ENCODE peak calls at places on chromosomes 12 and 14, in ten cellular contexts. I, R, M, O, J, B, X, T, N and A are unnamed samples.

GRCh38 chr14:21428930-21429329 is 27.0 kb downstream of the CHD8 start:
- DNase-seq in B (no peak), I (no peak), R (no peak), X (no peak), M (peak; percentile 3), J (no peak), N (no peak), T (peak; percentile 76), O (peak; percentile 54), A (no peak)

GRCh38 chr14:68784995-68785816 is 7.7 kb downstream of the ZFP36L1 start:
- DNase-seq in N (peak; percentile 87), R (no peak), J (peak; percentile 92), B (peak; percentile 93), O (no peak), I (no peak), X (no peak), T (peak; percentile 27), M (no peak), A (no peak)

GRCh38 chr12:106249411-106250135 is 1.8 kb upstream of the CKAP4 start:
- DNase-seq in I (peak; percentile 11), N (no peak), R (no peak), X (no peak), M (no peak), T (no peak), B (no peak), J (no peak), O (no peak), A (no peak)

GRCh38 chr14:80695869-80696268 is 245.7 kb downstream of the CEP128 start:
- DNase-seq in R (no peak), M (no peak), O (no peak), T (no peak), I (no peak), J (no peak), B (no peak), N (no peak), X (no peak), A (no peak)

GRCh38 chr14:72932893-72933292 is 6.6 kb downstream of the DCAF4 start:
- DNase-seq in B (no peak), N (no peak), X (no peak), I (no peak), M (no peak), J (no peak), R (no peak), T (no peak), O (no peak), A (no peak)

GRCh38 chr12:3751151-3752095 is 1.5 kb downstream of the CRACR2A start:
- DNase-seq in X (no peak), M (no peak), J (no peak), T (no peak), R (no peak), B (no peak), N (no peak), O (no peak), I (no peak), A (no peak)

GRCh38 chr12:125412506-125412905 is 347.3 kb downstream of the AACS start:
- DNase-seq in X (no peak), B (no peak), O (no peak), R (no peak), T (no peak), J (no peak), I (no peak), N (no peak), M (no peak), A (no peak)

GRCh38 chr12:127779301-127780045 is 487.5 kb upstream of the TMEM132C start:
- DNase-seq in T (no peak), R (no peak), J (no peak), B (peak; percentile 28), O (no peak), X (no peak), M (no peak), I (no peak), N (no peak), A (no peak)

GRCh38 chr12:124855275-124855957 is 8.2 kb downstream of the SCARB1 start:
- DNase-seq in J (no peak), T (no peak), X (no peak), B (no peak), N (no peak), M (no peak), I (no peak), R (no peak), O (no peak), A (no peak)

GRCh38 chr14:101781240-101782061 is 19.9 kb downstream of the PPP2R5C start:
- DNase-seq in T (no peak), M (no peak), X (no peak), R (no peak), O (no peak), N (no peak), I (peak; percentile 35), J (peak; percentile 32), B (peak; percentile 20), A (no peak)

GRCh38 chr12:632102-632696 is 31.0 kb downstream of the NINJ2 start:
- DNase-seq in B (peak; percentile 99), J (peak; percentile 81), X (peak; percentile 64), T (peak; percentile 42), I (no peak), R (no peak), N (peak; percentile 98), M (no peak), O (no peak), A (peak; percentile 50)

GRCh38 chr14:103257211-103257962 is 76.7 kb upstream of the EIF5 start:
- DNase-seq in J (peak; percentile 82), X (no peak), N (peak; percentile 63), T (no peak), R (no peak), O (no peak), I (no peak), B (peak; percentile 63), M (no peak), A (peak; percentile 79)

GRCh38 chr12:16606936-16607335 is 974 bp upstream of the LMO3 start:
- DNase-seq in B (no peak), R (no peak), X (no peak), N (no peak), J (no peak), O (no peak), M (no peak), I (no peak), T (no peak), A (no peak)

GRCh38 chr12:16606117-16606200 is at the start of gene LMO3:
- DNase-seq in B (no peak), N (no peak), R (no peak), J (no peak), O (no peak), T (no peak), I (no peak), M (no peak), X (no peak), A (no peak)

GRCh38 chr12:16605666-16606116 is 271 bp downstream of the LMO3 start:
- DNase-seq in B (peak; percentile 35), R (no peak), I (no peak), N (no peak), O (no peak), X (no peak), J (peak; percentile 16), M (no peak), T (no peak), A (no peak)

GRCh38 chr12:16604853-16605252 is 1.1 kb downstream of the LMO3 start:
- DNase-seq in R (no peak), B (no peak), X (no peak), M (no peak), T (no peak), J (no peak), I (no peak), N (no peak), O (no peak), A (no peak)

GRCh38 chr12:16606201-16606849 is 363 bp upstream of the LMO3 start:
- DNase-seq in O (no peak), T (no peak), N (no peak), J (peak; percentile 25), I (no peak), R (no peak), M (peak; percentile 12), X (no peak), B (peak; percentile 53), A (no peak)
- H3K27ac ChIP-seq in O (peak overlapping the region; percentile 76), T (peak overlapping the region; percentile 28), N (no peak overlapping the region), J (no peak overlapping the region), I (no peak overlapping the region), R (no peak overlapping the region), M (peak overlapping the region; percentile 12), X (no peak overlapping the region), B (no peak overlapping the region), A (no peak overlapping the region)

GRCh38 chr14:96105921-96106441 is 66.8 kb downstream of the C14orf132 start:
- DNase-seq in M (no peak), I (no peak), X (no peak), N (no peak), O (no peak), B (peak; percentile 66), R (no peak), J (peak; percentile 85), T (peak; percentile 52), A (peak; percentile 61)
- H3K27ac ChIP-seq in M (no peak overlapping the region), I (no peak overlapping the region), X (peak overlapping the region; percentile 99), N (peak overlapping the region; percentile 89), O (no peak overlapping the region), B (no peak overlapping the region), R (no peak overlapping the region), J (no peak overlapping the region), T (peak overlapping the region; percentile 84), A (no peak overlapping the region)

DNA sequence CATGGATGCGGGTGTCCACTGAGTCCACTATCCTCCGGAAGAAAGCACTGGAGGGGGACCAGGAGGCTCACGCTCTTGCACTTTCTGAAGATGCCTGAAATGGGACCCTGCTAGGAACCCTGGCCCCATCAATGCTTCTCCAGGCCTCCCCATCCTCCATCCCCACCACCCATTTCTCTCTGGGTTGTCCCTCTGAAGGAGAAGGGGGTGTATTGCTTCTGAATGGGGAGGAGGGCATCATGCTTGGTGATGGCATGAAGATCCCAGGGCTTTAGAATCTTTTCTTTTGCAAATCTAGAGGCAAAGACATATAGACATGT is 681 bp upstream of the JPH4 start:
- DNase-seq in N (no peak), I (no peak), M (no peak), B (no peak), R (no peak), T (peak; percentile 11), O (no peak), J (no peak), X (no peak), A (no peak)
- H3K27ac ChIP-seq in N (no peak overlapping the region), I (no peak overlapping the region), M (no peak overlapping the region), B (no peak overlapping the region), R (no peak overlapping the region), T (no peak overlapping the region), O (no peak overlapping the region), J (no peak overlapping the region), X (no peak overlapping the region), A (no peak overlapping the region)

GRCh38 chr14:100399052-100399849 is 76.1 kb downstream of the SLC25A47 start:
- DNase-seq in M (no peak), X (no peak), B (no peak), J (no peak), R (no peak), O (no peak), I (no peak), T (no peak), N (no peak), A (no peak)
- H3K27ac ChIP-seq in M (no peak overlapping the region), X (no peak overlapping the region), B (no peak overlapping the region), J (no peak overlapping the region), R (no peak overlapping the region), O (no peak overlapping the region), I (no peak overlapping the region), T (no peak overlapping the region), N (peak overlapping the region; percentile 34), A (no peak overlapping the region)